ENCODE peak calls at places on chromosomes 16 and 17, in five cellular contexts. Y is body of pancreas, C is prostate gland, W is endothelial cell of umbilical vein, O is ovary. E is an unnamed sample. For H3K36me3, the result is how much of the 10 kb centered on the place peaks cover.

GRCh38 chr17:10888858-10889257 is 51.0 kb upstream of the PIRT start:
- DNase-seq in Y (no peak), C (no peak), W (no peak), O (no peak), E (no peak)

GRCh38 chr17:79956853-79957252 is 78.8 kb downstream of the TBC1D16 start:
- DNase-seq in Y (no peak), C (no peak), W (no peak), O (peak), E (no peak)

GRCh38 chr16:89193021-89193575 is 7.2 kb downstream of the SLC22A31 start:
- DNase-seq in Y (peak), C (no peak), W (peak), O (peak), E (no peak)

GRCh38 chr17:30380106-30380420 is 1.3 kb downstream of the CPD start:
- DNase-seq in Y (no peak), C (no peak), W (peak), O (no peak), E (no peak)

GRCh38 chr17:44967907-44968224 is 237 bp downstream of the C1QL1 start:
- DNase-seq in Y (no peak), C (no peak), W (no peak), O (no peak), E (no peak)

GRCh38 chr16:72474511-72475123 is 302.7 kb upstream of the PMFBP1 start:
- DNase-seq in Y (no peak), C (no peak), W (peak), O (no peak), E (no peak)

GRCh38 chr16:75754126-75754525 is 27.8 kb upstream of the CPHXL start:
- DNase-seq in Y (peak), C (peak), W (no peak), O (no peak), E (no peak)

GRCh38 chr17:70108166-70108565 is 33.1 kb downstream of the KCNJ16 start:
- DNase-seq in Y (no peak), C (no peak), W (no peak), O (no peak), E (no peak)

GRCh38 chr17:68832140-68832871 is 122.9 kb downstream of the ABCA8 start:
- DNase-seq in Y (no peak), C (no peak), W (no peak), O (no peak), E (peak)
- H3K36me3 ChIP-seq in Y (under half), C (under half), W (under half), O (under half), E (under half)

DNA sequence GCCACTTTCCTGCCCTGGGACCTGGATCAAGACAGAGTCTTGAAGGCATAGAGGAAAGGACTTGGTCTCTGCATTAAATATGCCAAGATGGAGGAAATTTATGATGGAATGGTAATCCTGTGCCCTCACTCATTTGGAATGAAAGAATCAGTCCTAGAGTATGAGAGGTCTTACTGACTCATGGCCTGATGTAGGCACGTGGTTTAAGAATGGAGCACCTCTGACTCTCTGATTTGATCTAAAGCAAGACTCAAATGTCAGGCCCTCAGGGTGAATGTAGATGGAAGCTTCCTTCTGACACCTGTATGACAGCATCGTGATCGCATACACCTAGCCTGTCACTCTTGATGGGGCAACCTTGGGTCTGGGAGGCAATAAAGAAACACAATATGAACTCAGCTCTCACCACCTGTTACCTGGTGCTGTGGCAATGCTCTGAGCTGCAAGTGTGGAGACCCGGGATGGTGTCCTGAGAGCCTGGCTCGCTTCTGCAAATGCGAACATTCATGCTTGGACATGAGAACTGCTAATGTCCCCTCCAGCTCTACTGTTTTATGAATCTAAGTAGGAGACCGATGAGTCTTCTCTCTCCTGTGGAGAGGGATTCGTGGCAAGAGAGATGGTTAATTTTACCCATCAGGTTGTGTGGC is 229.9 kb downstream of the ABCC12 start:
- DNase-seq in Y (no peak), C (no peak), W (no peak), O (no peak), E (no peak)
- TF ChIP-seq POLR2A in Y (no peak), C (no peak), W (no peak), O (no peak), E (no peak)

GRCh38 chr16:67317853-67318252 is 8.7 kb downstream of the KCTD19 start:
- DNase-seq in Y (no peak), C (no peak), W (no peak), O (no peak), E (no peak)

GRCh38 chr16:67311607-67312449 is 14.7 kb downstream of the KCTD19 start:
- DNase-seq in Y (no peak), C (no peak), W (peak), O (no peak), E (no peak)

GRCh38 chr16:67312450-67313118 is 14.0 kb downstream of the KCTD19 start:
- DNase-seq in Y (no peak), C (no peak), W (peak), O (no peak), E (no peak)
- H3K36me3 ChIP-seq in Y (under half), C (under half), W (under half), O (under half), E (under half)

GRCh38 chr17:57113656-57114055 is 28.6 kb downstream of the AKAP1 start:
- DNase-seq in Y (no peak), C (no peak), W (no peak), O (no peak), E (no peak)
- TF ChIP-seq POLR2A in Y (no peak), C (no peak), W (no peak), O (no peak), E (no peak)

DNA sequence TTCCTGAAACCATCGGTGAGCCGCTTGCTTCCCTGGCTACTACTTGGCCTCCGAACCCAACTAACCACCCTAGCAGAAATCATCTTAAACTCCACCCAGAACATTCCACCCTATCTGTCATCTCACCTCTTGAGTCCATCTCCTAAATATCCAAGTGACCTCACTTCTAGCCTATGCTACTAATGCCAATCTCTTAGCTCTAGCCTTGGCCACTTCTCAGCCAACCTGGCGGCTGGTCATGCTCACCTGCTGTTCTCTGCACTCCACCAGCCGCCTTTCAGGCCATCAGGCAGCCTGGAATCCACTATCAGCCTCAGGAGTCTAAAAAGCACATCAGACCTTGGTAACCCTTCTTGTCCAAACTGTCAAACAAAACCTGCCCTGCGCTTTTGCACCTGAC is 11.9 kb upstream of the CYTH1 start:
- DNase-seq in Y (no peak), C (no peak), W (no peak), O (no peak), E (no peak)
- H3K36me3 ChIP-seq in Y (under half), C (under half), W (under half), O (under half), E (under half)

DNA sequence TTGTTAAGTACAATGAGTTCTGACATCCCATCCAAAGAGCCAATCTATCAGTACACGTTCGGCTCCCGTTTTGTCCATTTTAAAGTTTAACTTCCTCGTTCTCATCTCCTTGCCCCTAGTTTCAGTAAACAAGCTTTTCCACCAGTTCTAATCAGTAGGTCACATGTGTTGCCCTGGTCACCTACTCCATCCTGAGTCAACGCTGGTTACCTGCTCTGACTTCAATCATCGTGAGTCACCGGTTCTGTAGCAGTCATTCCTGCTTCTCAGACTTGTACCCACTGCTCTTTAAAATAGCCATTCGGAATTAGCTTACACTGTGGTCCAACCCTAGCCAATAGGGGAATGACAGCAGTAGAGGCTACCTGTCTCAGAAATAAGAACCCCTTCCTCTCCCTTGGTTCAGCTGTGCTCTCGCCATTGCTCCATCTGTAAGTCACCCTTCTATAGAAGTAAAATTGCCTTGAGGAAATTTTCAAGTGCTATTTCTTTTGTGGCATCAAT is 191.0 kb downstream of the CPPED1 start:
- DNase-seq in Y (no peak), C (no peak), W (no peak), O (no peak), E (no peak)
- TF ChIP-seq POLR2A in Y (no peak), C (no peak), W (no peak), O (no peak), E (no peak)

GRCh38 chr16:86545927-86546637 is 9.0 kb downstream of the MTHFSD start:
- DNase-seq in Y (no peak), C (peak), W (no peak), O (no peak), E (no peak)
- H3K36me3 ChIP-seq in Y (under half), C (under half), W (under half), O (under half), E (under half)

DNA sequence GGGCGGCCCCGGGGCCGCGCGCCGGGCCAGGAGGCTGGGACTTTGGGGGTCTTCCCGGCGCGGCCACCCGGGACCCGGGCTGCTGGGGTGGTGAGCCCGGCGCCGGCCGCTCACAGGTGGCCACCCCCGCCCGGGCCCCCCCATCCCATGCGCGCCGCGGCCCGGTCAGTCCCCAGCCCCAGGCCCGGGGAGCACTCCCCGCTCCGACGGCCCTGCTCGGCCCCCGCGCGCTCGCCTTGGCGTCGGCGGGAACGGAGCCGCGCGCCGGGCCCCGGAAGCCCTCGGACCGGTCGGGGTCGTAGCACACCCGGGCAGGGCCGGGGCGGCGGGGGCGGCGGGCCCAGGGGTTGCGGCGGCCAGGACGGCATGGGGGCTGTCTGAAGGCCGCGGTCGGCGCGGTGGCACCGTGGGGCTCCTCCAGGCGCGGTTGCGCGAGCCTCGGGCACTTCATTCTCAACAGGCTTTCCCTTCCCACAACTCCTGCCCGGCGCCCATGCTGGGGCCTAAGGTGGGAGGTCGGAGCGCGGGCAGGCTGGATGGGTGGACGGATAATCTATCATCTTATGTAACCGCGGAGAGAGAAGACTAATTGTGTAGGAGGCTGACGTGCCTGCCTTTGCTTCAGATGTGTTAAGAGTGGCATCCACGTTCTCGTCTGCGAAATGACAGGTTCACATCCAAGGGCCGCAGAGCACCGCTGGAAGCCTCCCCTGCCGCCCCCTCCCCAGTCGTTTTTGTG is 607 bp downstream of the BAIAP2 start:
- DNase-seq in Y (no peak), C (no peak), W (peak), O (no peak), E (no peak)
- TF ChIP-seq POLR2A in Y (no peak), C (no peak), W (no peak), O (no peak), E (no peak)

GRCh38 chr17:4270746-4271145 is 7.0 kb upstream of the ANKFY1 start:
- DNase-seq in Y (no peak), C (no peak), W (no peak), O (no peak), E (no peak)

GRCh38 chr17:4272213-4272975 is 8.6 kb upstream of the ANKFY1 start:
- DNase-seq in Y (peak), C (no peak), W (no peak), O (no peak), E (no peak)

DNA sequence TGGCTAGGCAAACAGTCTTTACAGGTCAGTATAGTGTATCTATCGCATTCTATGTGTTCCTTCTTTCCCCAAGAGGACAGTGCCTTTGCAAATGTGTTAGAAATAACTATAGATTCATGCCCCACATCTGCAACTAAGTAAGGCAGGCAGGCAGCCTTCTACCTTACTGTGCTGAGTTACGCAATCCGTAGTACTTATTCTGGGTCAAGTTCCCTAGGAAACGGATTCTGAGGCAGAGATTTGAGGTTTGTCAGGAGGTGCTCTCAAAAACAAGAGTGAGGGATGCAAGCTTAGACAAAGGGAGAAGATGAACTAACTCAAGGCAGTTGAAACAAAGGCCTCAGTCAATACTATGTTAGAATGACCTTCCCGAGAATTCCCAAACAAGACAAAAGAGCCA is 12.7 kb upstream of the ANKFY1 start:
- DNase-seq in Y (no peak), C (no peak), W (no peak), O (no peak), E (no peak)
- H3K36me3 ChIP-seq in Y (under half), C (under half), W (under half), O (under half), E (under half)

E was measured in testis.